ENCODE peak calls at places on chromosomes 11 and 22, in seven cellular contexts. T is A172; N is psoas muscle; R is NCI-H2081; Y is stimulated activated naive CD4-positive, alpha-beta T cell; C is MV-4-11; X is HTR-8/SVneo. J is an unnamed sample.

GRCh38 chr11:6746086-6746618 is 25.6 kb downstream of the OR2AG2 start:
- DNase-seq in T (no peak), N (no peak), R (no peak), Y (peak; percentile 30), C (peak; percentile 38), X (no peak), J (peak; percentile 10)

GRCh38 chr11:76156971-76157427 is 49.3 kb downstream of the WNT11 start:
- DNase-seq in T (no peak), N (no peak), R (no peak), Y (no peak), C (no peak), X (no peak), J (no peak)

GRCh38 chr22:41177040-41177625 is 28.0 kb upstream of the L3MBTL2 start:
- DNase-seq in T (no peak), N (no peak), R (no peak), Y (no peak), C (no peak), X (no peak), J (no peak)

GRCh38 chr22:23179381-23180294 is 671 bp upstream of the BCR start:
- DNase-seq in T (no peak), N (peak; percentile 62), R (no peak), Y (no peak), C (no peak), X (no peak), J (no peak)

GRCh38 chr11:122850076-122850631 is 11.9 kb downstream of the CRTAM start:
- DNase-seq in T (peak; percentile 25), N (no peak), R (no peak), Y (no peak), C (peak; percentile 18), X (peak; percentile 53), J (no peak)

GRCh38 chr11:31870609-31871309 is 59.6 kb upstream of the PAX6 start:
- DNase-seq in T (no peak), N (peak; percentile 53), R (peak; percentile 47), Y (no peak), C (no peak), X (peak; percentile 68), J (no peak)

GRCh38 chr11:15968461-15969130 is 387.8 kb downstream of the SOX6 start:
- DNase-seq in T (no peak), N (peak; percentile 62), R (no peak), Y (no peak), C (no peak), X (no peak), J (no peak)

GRCh38 chr11:73331138-73331916 is 23.3 kb downstream of the ARHGEF17 start:
- DNase-seq in T (no peak), N (peak; percentile 47), R (no peak), Y (no peak), C (no peak), X (peak; percentile 78), J (no peak)

GRCh38 chr11:61083601-61084147 is 18.6 kb upstream of the CD5 start:
- DNase-seq in T (no peak), N (no peak), R (no peak), Y (peak; percentile 58), C (no peak), X (no peak), J (peak; percentile 82)

GRCh38 chr22:45069925-45070324 is 60.1 kb upstream of the PHF21B start:
- DNase-seq in T (no peak), N (no peak), R (no peak), Y (no peak), C (no peak), X (no peak), J (no peak)

GRCh38 chr11:48062649-48063048 is 82.3 kb downstream of the PTPRJ start:
- DNase-seq in T (no peak), N (no peak), R (no peak), Y (no peak), C (no peak), X (no peak), J (no peak)

GRCh38 chr22:23103199-23103954 is 33.1 kb downstream of the GNAZ start:
- DNase-seq in T (no peak), N (no peak), R (no peak), Y (no peak), C (no peak), X (no peak), J (no peak)

GRCh38 chr11:118398797-118399564 is 2.4 kb upstream of the ATP5MG start:
- DNase-seq in T (no peak), N (no peak), R (no peak), Y (peak; percentile 66), C (peak; percentile 24), X (no peak), J (peak; percentile 22)

GRCh38 chr11:10298342-10298741 is 4.3 kb upstream of the SBF2 start:
- DNase-seq in T (peak; percentile 80), N (no peak), R (no peak), Y (no peak), C (peak; percentile 79), X (no peak), J (peak; percentile 57)

GRCh38 chr11:46888636-46889035 is 29.7 kb downstream of the LRP4 start:
- DNase-seq in T (no peak), N (no peak), R (no peak), Y (no peak), C (no peak), X (no peak), J (no peak)

GRCh38 chr22:23063539-23064380 is 6.6 kb upstream of the GNAZ start:
- DNase-seq in T (no peak), N (peak; percentile 46), R (no peak), Y (no peak), C (no peak), X (no peak), J (no peak)

GRCh38 chr11:97615541-97615940 is 1225.7 kb downstream of the JRKL start:
- DNase-seq in T (no peak), N (no peak), R (no peak), Y (no peak), C (no peak), X (no peak), J (no peak)

GRCh38 chr11:62922653-62923371 is 1.6 kb upstream of the CHRM1 start:
- DNase-seq in T (no peak), N (peak; percentile 44), R (no peak), Y (no peak), C (no peak), X (no peak), J (no peak)

GRCh38 chr11:32141886-32142546 is 51.1 kb downstream of the RCN1 start:
- DNase-seq in T (no peak), N (no peak), R (no peak), Y (no peak), C (no peak), X (no peak), J (no peak)

GRCh38 chr22:49936973-49937757 is 18.7 kb downstream of the CRELD2 start:
- DNase-seq in T (no peak), N (peak; percentile 77), R (no peak), Y (no peak), C (no peak), X (no peak), J (no peak)

GRCh38 chr11:118115048-118115447 is 28.3 kb upstream of the SMIM35 start:
- DNase-seq in T (no peak), N (no peak), R (no peak), Y (no peak), C (no peak), X (no peak), J (no peak)

GRCh38 chr11:81496566-81496965 is 1237.1 kb downstream of the FAM181B start:
- DNase-seq in T (no peak), N (no peak), R (no peak), Y (no peak), C (no peak), X (no peak), J (no peak)

GRCh38 chr22:48645766-48646165 is 1181.9 kb downstream of the BRD1 start:
- DNase-seq in T (no peak), N (no peak), R (no peak), Y (no peak), C (no peak), X (no peak), J (no peak)

GRCh38 chr22:49352361-49353169 is 475.1 kb downstream of the BRD1 start:
- DNase-seq in T (no peak), N (peak; percentile 38), R (no peak), Y (no peak), C (no peak), X (no peak), J (no peak)

GRCh38 chr11:83070878-83071640 is 638 bp downstream of the RAB30 start:
- DNase-seq in T (no peak), N (peak; percentile 76), R (peak; percentile 64), Y (peak; percentile 31), C (no peak), X (no peak), J (peak; percentile 41)

GRCh38 chr11:122707111-122707510 is 51.6 kb downstream of the UBASH3B start:
- DNase-seq in T (no peak), N (no peak), R (no peak), Y (no peak), C (no peak), X (no peak), J (no peak)

GRCh38 chr11:76237914-76238313 is 31.6 kb upstream of the WNT11 start:
- DNase-seq in T (peak; percentile 64), N (no peak), R (peak; percentile 32), Y (no peak), C (peak; percentile 54), X (no peak), J (no peak)

GRCh38 chr11:60634151-60634550 is 65.3 kb upstream of the MS4A8 start:
- DNase-seq in T (no peak), N (no peak), R (peak; percentile 19), Y (no peak), C (no peak), X (no peak), J (no peak)

GRCh38 chr11:721347-721912 is 15.4 kb downstream of the EPS8L2 start:
- DNase-seq in T (no peak), N (no peak), R (no peak), Y (no peak), C (peak; percentile 59), X (no peak), J (no peak)

GRCh38 chr11:126198648-126199047 is 12.8 kb downstream of the RPUSD4 start:
- DNase-seq in T (no peak), N (no peak), R (no peak), Y (no peak), C (no peak), X (no peak), J (no peak)

GRCh38 chr11:33633251-33634003 is 67.2 kb downstream of the C11orf91 start:
- DNase-seq in T (peak; percentile 95), N (no peak), R (peak; percentile 57), Y (no peak), C (no peak), X (peak; percentile 61), J (no peak)